ENCODE peak calls at places on chromosome 21, in nine cellular contexts. One of them, this sample, is unnamed.

GRCh38 chr21:43613755-43614638 is 45.3 kb downstream of the HSF2BP start:
- DNase-seq in MCF 10A: no peak
- DNase-seq in foreskin fibroblast: peak
- DNase-seq in neural crest cell: no peak
- DNase-seq in AG04450: no peak
- DNase-seq in IMR-90: peak
- DNase-seq in pancreas: no peak
- DNase-seq in ascending aorta: no peak
- DNase-seq in fibroblast of mammary gland: peak
- DNase-seq in this sample: no peak

GRCh38 chr21:45319461-45320211 is 31.9 kb upstream of the POFUT2 start:
- DNase-seq in MCF 10A: peak
- DNase-seq in foreskin fibroblast: peak
- DNase-seq in neural crest cell: no peak
- DNase-seq in AG04450: no peak
- DNase-seq in IMR-90: peak
- DNase-seq in pancreas: peak
- DNase-seq in ascending aorta: peak
- DNase-seq in fibroblast of mammary gland: no peak
- DNase-seq in this sample: no peak

GRCh38 chr21:35491920-35492678 is 443.0 kb upstream of the RUNX1 start:
- DNase-seq in MCF 10A: no peak
- DNase-seq in foreskin fibroblast: no peak
- DNase-seq in neural crest cell: no peak
- DNase-seq in AG04450: no peak
- DNase-seq in IMR-90: no peak
- DNase-seq in pancreas: no peak
- DNase-seq in ascending aorta: no peak
- DNase-seq in fibroblast of mammary gland: no peak
- DNase-seq in this sample: no peak

GRCh38 chr21:17699524-17700189 is 87.0 kb upstream of the BTG3 start:
- DNase-seq in MCF 10A: no peak
- DNase-seq in foreskin fibroblast: no peak
- DNase-seq in neural crest cell: no peak
- DNase-seq in AG04450: no peak
- DNase-seq in IMR-90: no peak
- DNase-seq in pancreas: no peak
- DNase-seq in ascending aorta: no peak
- DNase-seq in fibroblast of mammary gland: no peak
- DNase-seq in this sample: no peak

GRCh38 chr21:28541371-28542112 is 451.1 kb downstream of the LTN1 start:
- DNase-seq in MCF 10A: no peak
- DNase-seq in foreskin fibroblast: peak
- DNase-seq in neural crest cell: no peak
- DNase-seq in AG04450: no peak
- DNase-seq in IMR-90: no peak
- DNase-seq in pancreas: no peak
- DNase-seq in ascending aorta: no peak
- DNase-seq in fibroblast of mammary gland: no peak
- DNase-seq in this sample: no peak

GRCh38 chr21:15141236-15141970 is 76.6 kb upstream of the NRIP1 start:
- DNase-seq in MCF 10A: no peak
- DNase-seq in foreskin fibroblast: no peak
- DNase-seq in neural crest cell: no peak
- DNase-seq in AG04450: no peak
- DNase-seq in IMR-90: no peak
- DNase-seq in pancreas: peak
- DNase-seq in ascending aorta: no peak
- DNase-seq in fibroblast of mammary gland: no peak
- DNase-seq in this sample: no peak

GRCh38 chr21:45981641-45982255 is at the start of gene COL6A1:
- DNase-seq in MCF 10A: no peak
- DNase-seq in foreskin fibroblast: peak
- DNase-seq in neural crest cell: peak
- DNase-seq in AG04450: no peak
- DNase-seq in IMR-90: peak
- DNase-seq in pancreas: peak
- DNase-seq in ascending aorta: peak
- DNase-seq in fibroblast of mammary gland: peak
- DNase-seq in this sample: peak

GRCh38 chr21:32548978-32549377 is 36.3 kb downstream of the TCP10L start:
- DNase-seq in MCF 10A: no peak
- DNase-seq in foreskin fibroblast: no peak
- DNase-seq in neural crest cell: no peak
- DNase-seq in AG04450: no peak
- DNase-seq in IMR-90: no peak
- DNase-seq in pancreas: no peak
- DNase-seq in ascending aorta: no peak
- DNase-seq in fibroblast of mammary gland: no peak
- DNase-seq in this sample: no peak

GRCh38 chr21:43919871-43920801 is 55.1 kb downstream of the AGPAT3 start:
- DNase-seq in MCF 10A: no peak
- DNase-seq in foreskin fibroblast: peak
- DNase-seq in neural crest cell: no peak
- DNase-seq in AG04450: no peak
- DNase-seq in IMR-90: peak
- DNase-seq in pancreas: peak
- DNase-seq in ascending aorta: no peak
- DNase-seq in fibroblast of mammary gland: no peak
- DNase-seq in this sample: peak

GRCh38 chr21:14617040-14617393 is 70.9 kb upstream of the SAMSN1 start:
- DNase-seq in MCF 10A: no peak
- DNase-seq in foreskin fibroblast: no peak
- DNase-seq in neural crest cell: no peak
- DNase-seq in AG04450: no peak
- DNase-seq in IMR-90: no peak
- DNase-seq in pancreas: no peak
- DNase-seq in ascending aorta: no peak
- DNase-seq in fibroblast of mammary gland: no peak
- DNase-seq in this sample: no peak

GRCh38 chr21:46052703-46053651 is 44.9 kb upstream of the COL6A2 start:
- DNase-seq in MCF 10A: peak
- DNase-seq in foreskin fibroblast: peak
- DNase-seq in neural crest cell: no peak
- DNase-seq in AG04450: no peak
- DNase-seq in IMR-90: peak
- DNase-seq in pancreas: no peak
- DNase-seq in ascending aorta: peak
- DNase-seq in fibroblast of mammary gland: peak
- DNase-seq in this sample: no peak

GRCh38 chr21:45260191-45260795 is 27.4 kb downstream of the POFUT2 start:
- DNase-seq in MCF 10A: no peak
- DNase-seq in foreskin fibroblast: no peak
- DNase-seq in neural crest cell: no peak
- DNase-seq in AG04450: no peak
- DNase-seq in IMR-90: no peak
- DNase-seq in pancreas: no peak
- DNase-seq in ascending aorta: no peak
- DNase-seq in fibroblast of mammary gland: no peak
- DNase-seq in this sample: no peak

GRCh38 chr21:25956993-25957714 is 213.4 kb downstream of the APP start:
- DNase-seq in MCF 10A: peak
- DNase-seq in foreskin fibroblast: peak
- DNase-seq in neural crest cell: no peak
- DNase-seq in AG04450: peak
- DNase-seq in IMR-90: peak
- DNase-seq in pancreas: no peak
- DNase-seq in ascending aorta: no peak
- DNase-seq in fibroblast of mammary gland: peak
- DNase-seq in this sample: no peak

DNA sequence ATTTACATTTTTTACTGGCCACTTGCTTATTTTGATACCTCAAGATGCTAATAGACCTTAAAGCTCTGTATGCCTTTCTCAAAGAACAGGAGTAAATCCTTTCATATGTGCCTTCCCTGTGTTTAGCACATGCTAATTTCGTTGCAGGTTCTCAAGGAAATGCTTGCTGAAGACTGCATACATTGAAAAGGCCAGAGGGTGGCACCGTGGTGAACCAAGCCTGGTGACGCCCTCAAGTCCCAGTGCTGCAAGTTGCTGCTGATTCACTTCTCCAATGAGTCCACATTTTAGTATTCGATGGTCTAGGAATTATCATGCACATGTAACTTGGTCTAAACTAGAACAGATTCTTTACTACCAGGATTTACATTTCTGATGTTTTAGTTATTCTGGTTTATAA is 94.1 kb downstream of the CLDN17 start:
- DNase-seq in MCF 10A: peak
- DNase-seq in foreskin fibroblast: peak
- DNase-seq in neural crest cell: peak
- DNase-seq in AG04450: no peak
- DNase-seq in IMR-90: no peak
- DNase-seq in pancreas: no peak
- DNase-seq in ascending aorta: no peak
- DNase-seq in fibroblast of mammary gland: peak
- DNase-seq in this sample: peak
- TF ChIP-seq CTCF in MCF 10A: peak
- TF ChIP-seq CTCF in foreskin fibroblast: no peak
- TF ChIP-seq CTCF in neural crest cell: peak
- TF ChIP-seq CTCF in AG04450: no peak
- TF ChIP-seq CTCF in IMR-90: no peak
- TF ChIP-seq CTCF in pancreas: peak
- TF ChIP-seq CTCF in ascending aorta: no peak
- TF ChIP-seq CTCF in fibroblast of mammary gland: peak
- TF ChIP-seq CTCF in this sample: no peak

GRCh38 chr21:38859852-38860251 is 54.1 kb downstream of the ETS2 start:
- DNase-seq in MCF 10A: no peak
- DNase-seq in foreskin fibroblast: no peak
- DNase-seq in neural crest cell: no peak
- DNase-seq in AG04450: no peak
- DNase-seq in IMR-90: peak
- DNase-seq in pancreas: no peak
- DNase-seq in ascending aorta: no peak
- DNase-seq in fibroblast of mammary gland: peak
- DNase-seq in this sample: no peak

GRCh38 chr21:38863843-38864363 is 58.2 kb downstream of the ETS2 start:
- DNase-seq in MCF 10A: no peak
- DNase-seq in foreskin fibroblast: no peak
- DNase-seq in neural crest cell: no peak
- DNase-seq in AG04450: no peak
- DNase-seq in IMR-90: no peak
- DNase-seq in pancreas: no peak
- DNase-seq in ascending aorta: no peak
- DNase-seq in fibroblast of mammary gland: no peak
- DNase-seq in this sample: no peak

GRCh38 chr21:38861006-38861405 is 55.3 kb downstream of the ETS2 start:
- DNase-seq in MCF 10A: no peak
- DNase-seq in foreskin fibroblast: peak
- DNase-seq in neural crest cell: no peak
- DNase-seq in AG04450: no peak
- DNase-seq in IMR-90: no peak
- DNase-seq in pancreas: no peak
- DNase-seq in ascending aorta: no peak
- DNase-seq in fibroblast of mammary gland: no peak
- DNase-seq in this sample: no peak

GRCh38 chr21:38863291-38863690 is 57.6 kb downstream of the ETS2 start:
- DNase-seq in MCF 10A: no peak
- DNase-seq in foreskin fibroblast: no peak
- DNase-seq in neural crest cell: no peak
- DNase-seq in AG04450: no peak
- DNase-seq in IMR-90: no peak
- DNase-seq in pancreas: no peak
- DNase-seq in ascending aorta: no peak
- DNase-seq in fibroblast of mammary gland: no peak
- DNase-seq in this sample: no peak

DNA sequence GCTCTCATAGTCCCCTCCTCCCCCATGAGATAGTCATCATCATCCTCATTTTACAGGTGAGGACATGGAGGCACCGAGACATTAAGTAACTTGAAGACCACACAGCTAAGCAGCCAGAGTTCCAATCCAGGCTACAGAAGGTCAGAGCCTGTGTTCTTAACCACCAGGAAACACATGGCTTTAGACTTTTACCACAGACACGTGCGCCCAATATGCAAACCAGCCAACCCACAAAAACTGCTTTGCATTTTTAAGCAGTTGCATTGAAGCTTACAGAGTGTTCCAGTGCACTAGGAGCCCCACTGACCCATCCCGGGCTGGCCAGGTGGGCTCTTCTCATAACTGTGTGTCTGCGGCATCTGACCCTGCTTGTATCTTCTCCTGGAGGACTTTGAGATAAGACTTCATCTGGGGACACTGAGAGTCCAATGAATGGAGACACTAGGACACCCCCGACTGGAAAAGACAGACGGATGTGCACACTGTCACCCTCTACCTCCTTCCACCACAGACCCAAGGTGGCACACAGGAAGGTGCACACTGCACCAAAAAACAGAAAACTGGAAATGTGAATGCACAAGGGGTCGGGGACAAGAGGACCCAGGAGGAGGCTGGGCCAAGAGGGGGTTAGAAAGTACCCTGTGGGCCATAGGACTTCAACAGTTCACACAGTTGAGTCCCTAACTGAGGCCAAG is 56.4 kb downstream of the ETS2 start:
- DNase-seq in MCF 10A: no peak
- DNase-seq in foreskin fibroblast: peak
- DNase-seq in neural crest cell: no peak
- DNase-seq in AG04450: no peak
- DNase-seq in IMR-90: no peak
- DNase-seq in pancreas: no peak
- DNase-seq in ascending aorta: no peak
- DNase-seq in fibroblast of mammary gland: no peak
- DNase-seq in this sample: no peak
- TF ChIP-seq CTCF in MCF 10A: no peak
- TF ChIP-seq CTCF in foreskin fibroblast: no peak
- TF ChIP-seq CTCF in neural crest cell: no peak
- TF ChIP-seq CTCF in AG04450: no peak
- TF ChIP-seq CTCF in IMR-90: no peak
- TF ChIP-seq CTCF in pancreas: no peak
- TF ChIP-seq CTCF in ascending aorta: no peak
- TF ChIP-seq CTCF in fibroblast of mammary gland: no peak
- TF ChIP-seq CTCF in this sample: no peak

GRCh38 chr21:24894324-24894723 is 713.0 kb downstream of the MRPL39 start:
- DNase-seq in MCF 10A: no peak
- DNase-seq in foreskin fibroblast: no peak
- DNase-seq in neural crest cell: no peak
- DNase-seq in AG04450: no peak
- DNase-seq in IMR-90: no peak
- DNase-seq in pancreas: no peak
- DNase-seq in ascending aorta: no peak
- DNase-seq in fibroblast of mammary gland: no peak
- DNase-seq in this sample: no peak
- TF ChIP-seq CTCF in MCF 10A: no peak
- TF ChIP-seq CTCF in foreskin fibroblast: no peak
- TF ChIP-seq CTCF in neural crest cell: no peak
- TF ChIP-seq CTCF in AG04450: no peak
- TF ChIP-seq CTCF in IMR-90: no peak
- TF ChIP-seq CTCF in pancreas: no peak
- TF ChIP-seq CTCF in ascending aorta: no peak
- TF ChIP-seq CTCF in fibroblast of mammary gland: no peak
- TF ChIP-seq CTCF in this sample: no peak

DNA sequence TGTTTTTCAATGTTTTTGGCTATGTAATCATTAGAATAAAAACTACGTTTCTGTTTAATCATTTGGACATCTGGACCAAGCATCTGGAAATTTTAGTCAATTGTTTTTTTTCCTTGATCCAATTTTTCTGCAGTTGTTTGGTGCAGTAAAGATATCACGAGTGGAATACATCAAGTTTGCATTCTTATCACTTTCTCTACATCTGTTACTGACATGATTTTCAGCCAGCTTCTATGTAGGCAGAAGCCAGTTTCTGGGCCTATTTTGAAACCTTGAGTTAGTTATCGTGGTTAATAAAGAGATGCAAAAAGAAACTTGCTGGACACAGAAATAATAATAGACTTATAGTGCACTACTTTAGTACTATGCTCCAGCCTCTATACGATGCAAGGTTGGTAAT is 277.9 kb upstream of the ADAMTS5 start:
- DNase-seq in MCF 10A: no peak
- DNase-seq in foreskin fibroblast: peak
- DNase-seq in neural crest cell: no peak
- DNase-seq in AG04450: no peak
- DNase-seq in IMR-90: no peak
- DNase-seq in pancreas: no peak
- DNase-seq in ascending aorta: no peak
- DNase-seq in fibroblast of mammary gland: peak
- DNase-seq in this sample: no peak
- TF ChIP-seq CTCF in MCF 10A: no peak
- TF ChIP-seq CTCF in foreskin fibroblast: no peak
- TF ChIP-seq CTCF in neural crest cell: no peak
- TF ChIP-seq CTCF in AG04450: no peak
- TF ChIP-seq CTCF in IMR-90: no peak
- TF ChIP-seq CTCF in pancreas: no peak
- TF ChIP-seq CTCF in ascending aorta: no peak
- TF ChIP-seq CTCF in fibroblast of mammary gland: no peak
- TF ChIP-seq CTCF in this sample: no peak